ENCODE peak calls at places on chromosomes 3 and 15, in ten cellular contexts. Q is hepatocyte, H is type B pancreatic cell, K is H1, E is cardiac muscle cell, I is epithelial cell of proximal tubule, T is coronary artery, U is WTC11, G is AG09319, M is pancreas. D is an unnamed sample.
A peak's percentile ranks its signal among the peaks of the same experiment; 100 is the strongest.

GRCh38 chr15:60423540-60423939 is 25.8 kb upstream of the ANXA2 start:
- DNase-seq in K (no peak), M (no peak), G (peak; percentile 74), E (peak; percentile 75), Q (peak; percentile 86), T (no peak), U (no peak), I (peak; percentile 56), H (no peak), D (peak; percentile 36)

GRCh38 chr15:94126999-94127398 is 104.4 kb upstream of the MCTP2 start:
- DNase-seq in H (no peak), I (no peak), U (no peak), E (peak; percentile 59), Q (no peak), G (no peak), K (no peak), T (no peak), M (no peak), D (no peak)

GRCh38 chr3:121975702-121976302 is 46.2 kb downstream of the ILDR1 start:
- DNase-seq in T (no peak), G (no peak), H (no peak), U (no peak), E (no peak), K (no peak), M (no peak), Q (no peak), I (no peak), D (no peak)

GRCh38 chr3:111045564-111045963 is 26.1 kb upstream of the NECTIN3 start:
- DNase-seq in T (no peak), U (no peak), K (no peak), I (no peak), M (no peak), G (no peak), H (no peak), E (no peak), Q (no peak), D (no peak)

GRCh38 chr3:149605902-149606301 is 51.9 kb downstream of the WWTR1 start:
- DNase-seq in H (no peak), K (no peak), G (no peak), M (no peak), Q (no peak), U (no peak), E (no peak), I (no peak), T (no peak), D (no peak)

GRCh38 chr15:83174891-83175290 is 32.7 kb downstream of the HDGFL3 start:
- DNase-seq in U (no peak), G (no peak), Q (no peak), K (no peak), E (no peak), H (no peak), I (no peak), T (no peak), M (no peak), D (no peak)

GRCh38 chr3:50078091-50078490 is 10.6 kb upstream of the RBM5 start:
- DNase-seq in I (no peak), K (no peak), G (no peak), E (no peak), H (no peak), T (no peak), M (no peak), U (no peak), Q (no peak), D (no peak)

GRCh38 chr3:49661281-49661680 is 12.9 kb upstream of the APEH start:
- DNase-seq in T (no peak), U (no peak), G (no peak), Q (no peak), K (no peak), E (no peak), H (no peak), M (no peak), I (no peak), D (no peak)

GRCh38 chr3:197949767-197950660 is at the start of gene RPL35A:
- DNase-seq in G (peak; percentile 87), K (peak; percentile 90), M (peak; percentile 92), U (peak; percentile 75), E (peak; percentile 93), I (peak; percentile 94), Q (peak; percentile 95), H (peak; percentile 83), T (peak; percentile 92), D (peak; percentile 77)

GRCh38 chr3:97910931-97911351 is 61.3 kb downstream of the RIOX2 start:
- DNase-seq in I (no peak), T (no peak), Q (peak; percentile 6), H (no peak), K (no peak), U (no peak), E (no peak), M (no peak), G (no peak), D (no peak)

GRCh38 chr3:190375250-190375649 is 12.7 kb upstream of the CLDN16 start:
- DNase-seq in K (no peak), E (no peak), T (no peak), H (no peak), M (no peak), U (no peak), I (no peak), G (no peak), Q (no peak), D (no peak)

GRCh38 chr3:197961582-197961945 is 1.5 kb downstream of the LMLN start:
- DNase-seq in H (no peak), I (no peak), E (no peak), U (no peak), Q (no peak), G (no peak), T (no peak), K (no peak), M (no peak), D (no peak)

GRCh38 chr3:110101361-110101760 is 764.0 kb upstream of the DPPA4 start:
- DNase-seq in G (no peak), T (no peak), Q (no peak), M (no peak), E (no peak), U (no peak), H (no peak), K (no peak), I (no peak), D (no peak)

GRCh38 chr3:51937611-51938450 is 3.9 kb downstream of the RRP9 start:
- DNase-seq in K (no peak), G (no peak), I (no peak), H (peak; percentile 62), E (no peak), T (peak; percentile 64), U (no peak), Q (no peak), M (peak; percentile 60), D (no peak)

DNA sequence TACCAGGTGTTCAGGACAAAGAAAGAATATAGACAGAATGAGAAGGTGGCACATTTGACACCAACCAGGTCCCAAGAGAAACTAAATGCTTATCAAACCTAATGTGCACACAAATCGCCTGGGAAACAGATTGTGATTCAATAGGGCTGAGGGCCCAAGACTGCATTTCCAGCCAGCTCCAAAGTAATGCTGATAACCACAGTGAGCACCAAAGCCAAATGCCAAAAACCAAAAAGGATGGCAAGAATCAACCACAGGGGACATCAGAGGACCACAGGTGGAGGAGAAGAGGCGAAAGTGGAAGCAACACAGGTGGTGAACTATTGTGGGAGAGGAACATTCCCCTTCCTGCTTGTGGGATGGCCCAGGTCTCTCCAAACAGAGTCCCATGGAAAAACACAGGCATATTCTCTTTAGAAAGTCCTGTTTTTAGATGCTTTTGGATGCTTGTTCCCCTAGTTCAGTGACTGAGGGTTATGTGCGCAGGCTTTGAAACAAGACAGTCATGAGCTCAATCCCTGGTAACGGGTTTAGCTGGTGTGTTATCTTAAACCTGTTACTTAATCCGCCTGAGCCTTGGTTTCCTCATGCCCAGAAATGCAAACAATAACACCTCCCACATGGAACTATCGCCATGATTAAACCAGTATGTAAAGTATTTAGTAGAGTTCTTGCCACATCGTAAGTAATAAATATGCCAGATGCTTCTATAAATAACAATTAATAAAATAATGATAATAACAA is 241.7 kb downstream of the ATP8B4 start:
- DNase-seq in K (no peak), G (no peak), E (no peak), M (no peak), T (no peak), U (no peak), I (no peak), H (no peak), Q (peak; percentile 10), D (no peak)
- TF ChIP-seq CTCF in K (peak; percentile 40), G (no peak), E (no peak), M (no peak), T (no peak), U (peak; percentile 12), I (no peak), H (no peak), Q (no peak), D (no peak)

DNA sequence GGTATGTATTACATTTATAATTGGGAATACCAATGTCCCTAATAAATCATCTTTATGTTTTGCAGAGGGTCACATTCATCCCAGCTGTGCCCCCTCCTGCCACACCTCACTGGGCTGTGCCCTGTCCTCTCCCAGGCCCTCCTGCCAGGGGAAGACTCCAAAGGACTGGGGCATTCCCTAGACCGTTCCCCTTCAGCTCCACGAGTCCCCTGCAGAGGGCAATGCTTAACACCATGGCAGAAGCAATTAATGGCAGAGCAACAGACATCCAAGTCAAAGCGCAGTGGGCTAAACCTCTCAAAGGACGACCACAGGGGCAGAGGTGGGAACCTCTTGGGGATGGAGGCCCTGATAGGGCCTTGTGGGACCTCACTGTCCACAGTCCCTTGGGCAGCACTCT is 71.3 kb upstream of the SEC13 start:
- DNase-seq in Q (no peak), M (no peak), K (no peak), U (no peak), E (peak; percentile 24), G (no peak), T (no peak), H (no peak), I (no peak), D (no peak)
- TF ChIP-seq CTCF in Q (no peak), M (no peak), K (peak; percentile 35), U (no peak), E (peak; percentile 10), G (no peak), T (no peak), H (no peak), I (peak; percentile 21), D (no peak)

DNA sequence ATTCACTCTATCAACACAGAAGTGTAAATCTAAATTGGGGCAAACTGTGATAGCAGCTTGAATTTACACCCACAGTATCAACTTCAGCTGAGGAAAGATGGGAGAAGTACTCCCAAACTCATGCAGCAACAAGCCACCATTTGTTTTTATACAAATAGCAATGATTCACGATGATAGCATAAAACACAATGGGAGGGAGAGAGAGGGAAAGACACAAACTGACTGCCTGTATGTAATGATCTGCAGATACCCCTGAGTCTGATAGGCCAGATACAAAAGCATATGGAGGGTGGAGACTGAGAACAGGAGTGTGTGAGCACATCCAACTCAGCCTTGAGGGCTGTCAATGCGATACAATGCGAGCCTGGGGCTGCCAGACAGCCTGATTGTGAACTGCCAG is 79.2 kb downstream of the CNTN3 start:
- DNase-seq in E (no peak), Q (no peak), U (no peak), K (no peak), H (no peak), M (no peak), I (no peak), T (no peak), G (no peak), D (no peak)
- TF ChIP-seq CTCF in E (no peak), Q (no peak), U (no peak), K (no peak), H (no peak), M (no peak), I (no peak), T (no peak), G (no peak), D (no peak)

GRCh38 chr3:170111147-170111771 is 70.3 kb downstream of the PHC3 start:
- DNase-seq in M (no peak), T (no peak), E (no peak), U (no peak), Q (no peak), H (no peak), I (no peak), G (no peak), K (no peak), D (no peak)

GRCh38 chr3:170117134-170117533 is 64.4 kb downstream of the PHC3 start:
- DNase-seq in I (no peak), U (no peak), E (no peak), M (no peak), K (no peak), H (no peak), G (no peak), Q (peak; percentile 4), T (no peak), D (peak; percentile 26)
- TF ChIP-seq CTCF in I (peak; percentile 45), U (no peak), E (peak; percentile 26), M (no peak), K (peak; percentile 10), H (peak; percentile 58), G (peak; percentile 7), Q (no peak), T (no peak), D (peak; percentile 47)